ENCODE peak calls at places on chromosome 19, in five cellular contexts. I is PC-3, R is foreskin fibroblast, U is IMR-90, X is ovary. Z is an unnamed sample.

GRCh38 chr19:15185188-15185587 is 15.6 kb downstream of the NOTCH3 start:
- DNase-seq in I (no peak), R (no peak), U (no peak), X (no peak), Z (no peak)

GRCh38 chr19:4559569-4559968 is at the start of gene SEMA6B:
- DNase-seq in I (no peak), R (peak; percentile 13), U (no peak), X (no peak), Z (no peak)

GRCh38 chr19:995051-995827 is 5.0 kb upstream of the GRIN3B start:
- DNase-seq in I (no peak), R (no peak), U (no peak), X (no peak), Z (no peak)

GRCh38 chr19:33052352-33052972 is 12.2 kb downstream of the RHPN2 start:
- DNase-seq in I (peak; percentile 78), R (peak; percentile 48), U (peak; percentile 54), X (no peak), Z (peak; percentile 77)

GRCh38 chr19:18274303-18274775 is at the start of gene IQCN:
- DNase-seq in I (no peak), R (no peak), U (no peak), X (peak; percentile 67), Z (peak; percentile 55)

GRCh38 chr19:10061717-10062310 is 24.3 kb upstream of the SHFL start:
- DNase-seq in I (no peak), R (no peak), U (no peak), X (no peak), Z (no peak)

GRCh38 chr19:43738780-43739211 is 16.0 kb downstream of the SMG9 start:
- DNase-seq in I (no peak), R (no peak), U (no peak), X (no peak), Z (no peak)

GRCh38 chr19:39996218-39996810 is 546 bp upstream of the ZNF546 start:
- DNase-seq in I (peak; percentile 49), R (peak; percentile 40), U (peak; percentile 70), X (no peak), Z (peak; percentile 70)

GRCh38 chr19:46380690-46381089 is 32.7 kb downstream of the CCDC8 start:
- DNase-seq in I (no peak), R (no peak), U (no peak), X (no peak), Z (no peak)

GRCh38 chr19:47618771-47619170 is 9.8 kb downstream of the BICRA start:
- DNase-seq in I (no peak), R (no peak), U (peak; percentile 43), X (peak; percentile 38), Z (no peak)

GRCh38 chr19:18660051-18660910 is 23.2 kb upstream of the CRTC1 start:
- DNase-seq in I (no peak), R (peak; percentile 30), U (peak; percentile 69), X (no peak), Z (no peak)

GRCh38 chr19:18634612-18635290 is 2.1 kb upstream of the KLHL26 start:
- DNase-seq in I (no peak), R (peak; percentile 88), U (peak; percentile 37), X (no peak), Z (peak; percentile 65)

GRCh38 chr19:39474139-39474620 is 6.5 kb upstream of the TIMM50 start:
- DNase-seq in I (peak; percentile 26), R (no peak), U (peak; percentile 22), X (peak; percentile 61), Z (peak; percentile 48)

GRCh38 chr19:28170066-28170465 is 1042.9 kb downstream of the UQCRFS1 start:
- DNase-seq in I (no peak), R (no peak), U (no peak), X (no peak), Z (no peak)

GRCh38 chr19:54461201-54462071 is 2.1 kb downstream of the LENG9 start:
- DNase-seq in I (no peak), R (no peak), U (peak; percentile 54), X (peak; percentile 34), Z (no peak)

GRCh38 chr19:52296400-52296772 is 583 bp upstream of the ZNF480 start:
- DNase-seq in I (peak; percentile 11), R (no peak), U (no peak), X (no peak), Z (no peak)

GRCh38 chr19:1590641-1591397 is 1.8 kb downstream of the MBD3 start:
- DNase-seq in I (no peak), R (no peak), U (no peak), X (no peak), Z (peak; percentile 46)

GRCh38 chr19:50203281-50204080 is at the start of gene MYH14:
- DNase-seq in I (peak; percentile 99), R (peak; percentile 10), U (no peak), X (peak; percentile 54), Z (peak; percentile 37)

GRCh38 chr19:47226426-47227346 is 4.3 kb downstream of the BBC3 start:
- DNase-seq in I (peak; percentile 28), R (peak; percentile 80), U (peak; percentile 67), X (peak; percentile 72), Z (peak; percentile 41)

GRCh38 chr19:51919606-51920005 is 7.7 kb upstream of the ZNF613 start:
- DNase-seq in I (no peak), R (no peak), U (no peak), X (no peak), Z (no peak)

GRCh38 chr19:55258476-55258827 is 365 bp downstream of the PPP6R1 start:
- DNase-seq in I (no peak), R (no peak), U (no peak), X (no peak), Z (peak; percentile 4)

GRCh38 chr19:2274185-2274711 is 7.7 kb downstream of the PEAK3 start:
- DNase-seq in I (no peak), R (no peak), U (no peak), X (no peak), Z (no peak)

GRCh38 chr19:14089662-14090508 is 666 bp downstream of the SAMD1 start:
- DNase-seq in I (peak; percentile 58), R (peak; percentile 66), U (peak; percentile 74), X (peak; percentile 70), Z (peak; percentile 79)

GRCh38 chr19:30254214-30254613 is 118.0 kb upstream of the ZNF536 start:
- DNase-seq in I (no peak), R (no peak), U (no peak), X (no peak), Z (no peak)

GRCh38 chr19:11506101-11506555 is 489 bp upstream of the ZNF653 start:
- DNase-seq in I (no peak), R (no peak), U (no peak), X (no peak), Z (no peak)

GRCh38 chr19:11046608-11047354 is 42.5 kb upstream of the LDLR start:
- DNase-seq in I (no peak), R (no peak), U (no peak), X (no peak), Z (no peak)

GRCh38 chr19:17184381-17184841 is 30.7 kb upstream of the USE1 start:
- DNase-seq in I (no peak), R (no peak), U (peak; percentile 7), X (no peak), Z (no peak)

GRCh38 chr19:50893047-50893737 is 18.0 kb downstream of the KLK4 start:
- DNase-seq in I (no peak), R (no peak), U (no peak), X (no peak), Z (no peak)

GRCh38 chr19:5281588-5281987 is 59.0 kb downstream of the PTPRS start:
- DNase-seq in I (no peak), R (peak; percentile 14), U (no peak), X (peak; percentile 62), Z (no peak)

GRCh38 chr19:1860133-1860775 is 3.1 kb downstream of the KLF16 start:
- DNase-seq in I (no peak), R (peak; percentile 69), U (peak; percentile 81), X (peak; percentile 82), Z (peak; percentile 61)

GRCh38 chr19:55354698-55355212 is at the start of gene COX6B2:
- DNase-seq in I (no peak), R (no peak), U (no peak), X (no peak), Z (no peak)

GRCh38 chr19:4508698-4509097 is 9.6 kb downstream of the PLIN4 start:
- DNase-seq in I (no peak), R (no peak), U (no peak), X (peak; percentile 44), Z (no peak)

GRCh38 chr19:35852029-35852780 is at the start of gene NPHS1:
- DNase-seq in I (no peak), R (no peak), U (no peak), X (no peak), Z (no peak)

DNA sequence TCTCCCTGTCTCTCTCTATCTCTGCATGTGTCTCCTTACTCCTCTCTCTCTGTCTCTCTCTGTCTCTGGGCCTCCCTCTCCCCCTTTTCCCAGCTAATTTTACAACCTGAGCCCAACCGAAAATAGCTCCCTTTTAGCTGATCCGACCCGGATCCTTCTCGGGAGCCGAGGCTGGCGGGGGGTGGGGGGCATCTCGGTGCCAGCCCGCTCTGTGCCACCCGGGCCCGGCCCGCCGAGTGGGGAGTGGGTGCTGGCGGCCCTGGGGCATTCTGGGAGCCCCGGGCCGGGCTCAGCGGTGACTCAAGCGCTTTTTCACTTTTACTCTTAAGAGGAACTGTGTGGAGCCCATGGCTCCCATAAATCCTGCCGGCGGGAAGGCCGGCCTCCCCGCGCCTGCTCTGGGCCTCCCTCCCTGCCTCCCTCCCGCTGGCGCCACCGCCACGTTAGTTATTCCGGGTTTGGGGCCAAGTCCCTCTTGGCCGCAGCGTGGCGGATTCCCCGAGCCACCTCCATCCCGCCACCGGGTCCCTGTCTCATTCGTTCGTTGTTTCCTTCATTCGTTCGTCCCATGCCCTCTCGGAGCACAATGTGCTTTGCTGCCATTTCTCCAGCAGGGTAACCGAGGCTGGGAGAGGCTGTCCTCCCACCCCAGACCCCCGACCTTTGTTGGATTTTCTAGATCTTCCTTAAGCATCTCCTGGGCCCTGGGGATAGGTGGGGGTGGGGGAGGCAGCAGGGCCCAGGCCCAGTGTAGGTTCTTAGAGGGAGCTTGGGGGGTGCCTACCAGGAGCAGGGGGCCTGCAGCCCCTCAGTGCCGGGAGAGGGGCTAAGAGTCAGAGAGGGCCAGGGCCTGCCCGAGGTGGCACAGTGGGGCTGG is 3.2 kb downstream of the NFIC start:
- DNase-seq in I (peak; percentile 59), R (peak; percentile 50), U (peak; percentile 63), X (peak; percentile 69), Z (peak; percentile 58)
- TF ChIP-seq CTCF in I (no peak), R (no peak), U (no peak), X (no peak), Z (no peak)

GRCh38 chr19:12603714-12604113 is 6.9 kb downstream of the ZNF490 start:
- DNase-seq in I (no peak), R (no peak), U (peak; percentile 67), X (no peak), Z (no peak)
- H3K4me3 ChIP-seq in I (no peak overlapping the region), R (no peak overlapping the region), U (no peak overlapping the region), X (no peak overlapping the region), Z (no peak overlapping the region)

GRCh38 chr19:6286676-6287075 is 6.9 kb upstream of the MLLT1 start:
- DNase-seq in I (no peak), R (no peak), U (no peak), X (no peak), Z (no peak)
- TF ChIP-seq CTCF in I (no peak), R (no peak), U (no peak), X (no peak), Z (no peak)

GRCh38 chr19:38395381-38396127 is 7.1 kb downstream of the SPRED3 start:
- DNase-seq in I (no peak), R (no peak), U (no peak), X (no peak), Z (no peak)
- H3K4me3 ChIP-seq in I (no peak overlapping the region), R (no peak overlapping the region), U (no peak overlapping the region), X (no peak overlapping the region), Z (peak overlapping the region; percentile 32)